ENCODE peak calls at places on chromosomes 13 and 19, in four cellular contexts. One of them, this sample, is unnamed.

GRCh38 chr13:23679214-23679613 is 109.0 kb downstream of the TNFRSF19 start:
- DNase-seq in breast epithelium: no peak
- DNase-seq in tibial nerve: no peak
- DNase-seq in cardiac muscle cell: no peak
- DNase-seq in this sample: no peak

GRCh38 chr19:6466526-6467248 is 2.6 kb downstream of the CRB3 start:
- DNase-seq in breast epithelium: no peak
- DNase-seq in tibial nerve: no peak
- DNase-seq in cardiac muscle cell: no peak
- DNase-seq in this sample: no peak

GRCh38 chr13:34863360-34864135 is 78.5 kb upstream of the NBEA start:
- DNase-seq in breast epithelium: no peak
- DNase-seq in tibial nerve: no peak
- DNase-seq in cardiac muscle cell: no peak
- DNase-seq in this sample: no peak

GRCh38 chr19:38149597-38149996 is 74.4 kb downstream of the DPF1 start:
- DNase-seq in breast epithelium: no peak
- DNase-seq in tibial nerve: no peak
- DNase-seq in cardiac muscle cell: no peak
- DNase-seq in this sample: no peak

GRCh38 chr19:50333235-50333736 is 4.1 kb upstream of the KCNC3 start:
- DNase-seq in breast epithelium: peak
- DNase-seq in tibial nerve: peak
- DNase-seq in cardiac muscle cell: peak
- DNase-seq in this sample: peak

GRCh38 chr19:17303940-17304267 is 679 bp upstream of the ABHD8 start:
- DNase-seq in breast epithelium: no peak
- DNase-seq in tibial nerve: no peak
- DNase-seq in cardiac muscle cell: no peak
- DNase-seq in this sample: no peak

GRCh38 chr19:58578430-58578925 is 5.3 kb upstream of the MZF1 start:
- DNase-seq in breast epithelium: peak
- DNase-seq in tibial nerve: no peak
- DNase-seq in cardiac muscle cell: no peak
- DNase-seq in this sample: no peak

GRCh38 chr19:2032296-2032941 is 16.9 kb upstream of the BTBD2 start:
- DNase-seq in breast epithelium: peak
- DNase-seq in tibial nerve: peak
- DNase-seq in cardiac muscle cell: no peak
- DNase-seq in this sample: peak

GRCh38 chr13:24997367-24997967 is 98.5 kb upstream of the PABPC3 start:
- DNase-seq in breast epithelium: no peak
- DNase-seq in tibial nerve: peak
- DNase-seq in cardiac muscle cell: peak
- DNase-seq in this sample: no peak

GRCh38 chr19:44496711-44497110 is 3.6 kb downstream of the ZNF180 start:
- DNase-seq in breast epithelium: no peak
- DNase-seq in tibial nerve: no peak
- DNase-seq in cardiac muscle cell: no peak
- DNase-seq in this sample: no peak

GRCh38 chr19:926595-927043 is 784 bp downstream of the ARID3A start:
- DNase-seq in breast epithelium: peak
- DNase-seq in tibial nerve: peak
- DNase-seq in cardiac muscle cell: peak
- DNase-seq in this sample: peak

GRCh38 chr19:7512400-7512851 is 3.5 kb upstream of the ZNF358 start:
- DNase-seq in breast epithelium: no peak
- DNase-seq in tibial nerve: no peak
- DNase-seq in cardiac muscle cell: no peak
- DNase-seq in this sample: no peak

GRCh38 chr13:113890758-113891480 is 27.0 kb upstream of the GAS6 start:
- DNase-seq in breast epithelium: no peak
- DNase-seq in tibial nerve: no peak
- DNase-seq in cardiac muscle cell: no peak
- DNase-seq in this sample: no peak

GRCh38 chr13:50732712-50733111 is 110.8 kb downstream of the DLEU7 start:
- DNase-seq in breast epithelium: no peak
- DNase-seq in tibial nerve: no peak
- DNase-seq in cardiac muscle cell: no peak
- DNase-seq in this sample: no peak

GRCh38 chr19:42092350-42092749 is 16.4 kb downstream of the ZNF574 start:
- DNase-seq in breast epithelium: no peak
- DNase-seq in tibial nerve: no peak
- DNase-seq in cardiac muscle cell: no peak
- DNase-seq in this sample: no peak

GRCh38 chr13:91247768-91248167 is 99.7 kb upstream of the MIR17HG start:
- DNase-seq in breast epithelium: no peak
- DNase-seq in tibial nerve: no peak
- DNase-seq in cardiac muscle cell: no peak
- DNase-seq in this sample: no peak

DNA sequence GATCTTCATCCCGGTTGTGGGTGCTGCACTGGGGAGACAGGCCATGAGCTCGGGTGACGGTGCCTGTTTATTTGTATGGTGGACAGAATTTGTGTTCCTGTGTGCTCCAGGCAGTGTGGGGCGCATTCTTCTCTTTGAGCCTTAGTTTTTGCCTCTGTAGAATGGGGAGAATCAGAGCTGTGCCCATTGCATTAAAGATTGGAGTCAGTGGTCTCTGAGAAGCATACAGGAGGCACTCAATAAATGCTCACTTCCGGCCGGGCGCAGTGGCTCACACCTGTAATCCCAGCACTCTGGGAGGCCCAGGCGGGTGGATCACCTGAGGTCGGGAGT is 23.0 kb downstream of the NFIC start:
- DNase-seq in breast epithelium: no peak
- DNase-seq in tibial nerve: no peak
- DNase-seq in cardiac muscle cell: no peak
- DNase-seq in this sample: no peak
- H3K27ac ChIP-seq in breast epithelium: peak
- H3K27ac ChIP-seq in tibial nerve: peak
- H3K27ac ChIP-seq in cardiac muscle cell: peak
- H3K27ac ChIP-seq in this sample: peak

GRCh38 chr13:99743079-99743478 is 228.5 kb downstream of the ZIC5 start:
- DNase-seq in breast epithelium: no peak
- DNase-seq in tibial nerve: no peak
- DNase-seq in cardiac muscle cell: no peak
- DNase-seq in this sample: no peak
- H3K27ac ChIP-seq in breast epithelium: no peak
- H3K27ac ChIP-seq in tibial nerve: no peak
- H3K27ac ChIP-seq in cardiac muscle cell: no peak
- H3K27ac ChIP-seq in this sample: no peak

DNA sequence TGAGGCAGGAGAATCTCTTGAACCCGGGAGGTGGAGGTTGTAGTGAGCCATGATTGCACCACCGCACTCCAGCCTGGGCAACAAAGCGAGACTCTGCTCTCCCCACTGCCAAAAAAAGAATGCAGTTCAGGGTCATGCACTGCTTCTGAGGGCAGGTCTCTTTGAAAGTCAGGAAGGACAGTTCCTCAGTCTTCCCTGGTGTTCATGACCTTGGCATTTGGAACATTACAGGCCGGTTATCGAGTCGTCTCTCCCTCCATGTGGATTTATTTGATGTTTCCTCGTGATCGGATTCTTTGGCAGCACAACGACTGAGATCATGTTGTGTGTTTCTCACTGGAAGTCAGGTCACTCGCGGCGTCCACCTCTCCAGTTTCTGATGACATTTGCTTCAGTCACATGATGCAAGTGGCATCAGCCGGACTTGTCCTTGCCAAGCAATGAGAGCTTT is 17.2 kb downstream of the FGF21 start:
- DNase-seq in breast epithelium: peak
- DNase-seq in tibial nerve: peak
- DNase-seq in cardiac muscle cell: no peak
- DNase-seq in this sample: no peak
- H3K27ac ChIP-seq in breast epithelium: no peak
- H3K27ac ChIP-seq in tibial nerve: no peak
- H3K27ac ChIP-seq in cardiac muscle cell: no peak
- H3K27ac ChIP-seq in this sample: no peak

DNA sequence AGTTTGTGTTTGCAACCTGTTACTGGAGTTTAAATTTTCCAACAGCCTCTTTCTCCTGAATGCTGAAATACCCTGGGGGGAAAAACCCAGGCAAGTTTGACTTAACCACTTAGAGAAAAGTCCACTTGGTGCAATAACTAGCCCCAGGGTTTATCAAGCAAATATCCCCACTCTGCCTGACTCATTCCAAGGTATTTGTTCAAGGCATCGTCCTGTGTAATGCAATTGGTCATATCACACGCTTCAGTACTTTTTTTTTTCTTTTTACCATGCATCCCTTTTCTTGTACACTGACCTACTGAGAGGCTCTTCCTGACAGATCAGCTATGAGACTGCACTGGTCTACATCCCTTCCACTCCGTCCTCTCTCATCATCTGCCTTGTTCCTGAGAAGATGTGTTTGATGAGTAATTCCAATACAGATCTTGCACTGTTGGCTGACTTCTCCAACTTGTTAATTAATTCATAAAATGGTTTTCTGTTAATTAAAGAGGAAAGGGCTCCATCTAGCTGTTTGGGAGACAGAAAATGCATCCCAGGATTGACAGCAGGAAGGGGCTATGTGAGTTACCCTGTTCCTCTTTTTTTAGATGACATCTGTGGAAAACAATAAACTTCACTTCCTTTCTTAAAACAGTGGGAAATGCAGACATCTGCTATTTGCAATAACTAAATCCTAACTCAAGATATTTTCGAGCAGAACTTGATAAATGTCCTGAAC is 212.6 kb upstream of the IRS2 start:
- DNase-seq in breast epithelium: no peak
- DNase-seq in tibial nerve: no peak
- DNase-seq in cardiac muscle cell: no peak
- DNase-seq in this sample: no peak
- H3K27ac ChIP-seq in breast epithelium: no peak
- H3K27ac ChIP-seq in tibial nerve: no peak
- H3K27ac ChIP-seq in cardiac muscle cell: no peak
- H3K27ac ChIP-seq in this sample: no peak

This sample was measured in substantia nigra.